ENCODE peak calls at places on chromosomes 11 and 22, in six cellular contexts. One of them, this sample, is unnamed.

GRCh38 chr22:30159561-30160353 is 79.5 kb downstream of the HORMAD2 start:
- DNase-seq in epithelial cell of esophagus: peak
- DNase-seq in iris pigment epithelial cell: peak
- DNase-seq in RWPE1: peak
- DNase-seq in neural crest cell: no peak
- DNase-seq in foreskin fibroblast: peak
- DNase-seq in this sample: peak

GRCh38 chr11:119605137-119605675 is 123.8 kb downstream of the NECTIN1 start:
- DNase-seq in epithelial cell of esophagus: no peak
- DNase-seq in iris pigment epithelial cell: no peak
- DNase-seq in RWPE1: no peak
- DNase-seq in neural crest cell: no peak
- DNase-seq in foreskin fibroblast: no peak
- DNase-seq in this sample: no peak

GRCh38 chr11:5380740-5381342 is 2.8 kb upstream of the OR51M1 start:
- DNase-seq in epithelial cell of esophagus: peak
- DNase-seq in iris pigment epithelial cell: peak
- DNase-seq in RWPE1: peak
- DNase-seq in neural crest cell: peak
- DNase-seq in foreskin fibroblast: peak
- DNase-seq in this sample: peak

GRCh38 chr11:21654091-21654490 is 538.8 kb upstream of the ANO5 start:
- DNase-seq in epithelial cell of esophagus: no peak
- DNase-seq in iris pigment epithelial cell: no peak
- DNase-seq in RWPE1: no peak
- DNase-seq in neural crest cell: no peak
- DNase-seq in foreskin fibroblast: no peak
- DNase-seq in this sample: no peak

GRCh38 chr22:23400286-23400981 is 179.7 kb downstream of the IGLL1 start:
- DNase-seq in epithelial cell of esophagus: no peak
- DNase-seq in iris pigment epithelial cell: no peak
- DNase-seq in RWPE1: no peak
- DNase-seq in neural crest cell: no peak
- DNase-seq in foreskin fibroblast: no peak
- DNase-seq in this sample: no peak

GRCh38 chr11:122663764-122664163 is 8.2 kb downstream of the UBASH3B start:
- DNase-seq in epithelial cell of esophagus: no peak
- DNase-seq in iris pigment epithelial cell: no peak
- DNase-seq in RWPE1: no peak
- DNase-seq in neural crest cell: no peak
- DNase-seq in foreskin fibroblast: no peak
- DNase-seq in this sample: peak

GRCh38 chr11:113778111-113778910 is 1.3 kb upstream of the CLDN25 start:
- DNase-seq in epithelial cell of esophagus: peak
- DNase-seq in iris pigment epithelial cell: peak
- DNase-seq in RWPE1: peak
- DNase-seq in neural crest cell: no peak
- DNase-seq in foreskin fibroblast: peak
- DNase-seq in this sample: peak

GRCh38 chr11:78641541-78641940 is 66.9 kb upstream of the NARS2 start:
- DNase-seq in epithelial cell of esophagus: no peak
- DNase-seq in iris pigment epithelial cell: no peak
- DNase-seq in RWPE1: no peak
- DNase-seq in neural crest cell: no peak
- DNase-seq in foreskin fibroblast: no peak
- DNase-seq in this sample: no peak

GRCh38 chr22:45344339-45344738 is 34.6 kb downstream of the FAM118A start:
- DNase-seq in epithelial cell of esophagus: no peak
- DNase-seq in iris pigment epithelial cell: peak
- DNase-seq in RWPE1: no peak
- DNase-seq in neural crest cell: no peak
- DNase-seq in foreskin fibroblast: no peak
- DNase-seq in this sample: no peak

GRCh38 chr11:65395961-65396530 is 9.6 kb downstream of the FRMD8 start:
- DNase-seq in epithelial cell of esophagus: no peak
- DNase-seq in iris pigment epithelial cell: no peak
- DNase-seq in RWPE1: no peak
- DNase-seq in neural crest cell: no peak
- DNase-seq in foreskin fibroblast: no peak
- DNase-seq in this sample: no peak

GRCh38 chr11:69523453-69523852 is 42.0 kb downstream of the LINC01488 start:
- DNase-seq in epithelial cell of esophagus: no peak
- DNase-seq in iris pigment epithelial cell: no peak
- DNase-seq in RWPE1: no peak
- DNase-seq in neural crest cell: no peak
- DNase-seq in foreskin fibroblast: no peak
- DNase-seq in this sample: no peak

GRCh38 chr11:18492888-18493287 is 33.9 kb downstream of the TSG101 start:
- DNase-seq in epithelial cell of esophagus: no peak
- DNase-seq in iris pigment epithelial cell: peak
- DNase-seq in RWPE1: no peak
- DNase-seq in neural crest cell: no peak
- DNase-seq in foreskin fibroblast: no peak
- DNase-seq in this sample: no peak

GRCh38 chr11:2781413-2782274 is 81.8 kb upstream of the KCNQ1OT1 start:
- DNase-seq in epithelial cell of esophagus: no peak
- DNase-seq in iris pigment epithelial cell: peak
- DNase-seq in RWPE1: no peak
- DNase-seq in neural crest cell: peak
- DNase-seq in foreskin fibroblast: no peak
- DNase-seq in this sample: no peak

GRCh38 chr11:103644676-103645075 is 391.8 kb upstream of the DDI1 start:
- DNase-seq in epithelial cell of esophagus: no peak
- DNase-seq in iris pigment epithelial cell: no peak
- DNase-seq in RWPE1: no peak
- DNase-seq in neural crest cell: no peak
- DNase-seq in foreskin fibroblast: no peak
- DNase-seq in this sample: no peak

GRCh38 chr11:42243370-42243769 is 783.9 kb upstream of the LRRC4C start:
- DNase-seq in epithelial cell of esophagus: no peak
- DNase-seq in iris pigment epithelial cell: no peak
- DNase-seq in RWPE1: no peak
- DNase-seq in neural crest cell: no peak
- DNase-seq in foreskin fibroblast: no peak
- DNase-seq in this sample: no peak

GRCh38 chr11:44264761-44265160 is 45.2 kb downstream of the ALX4 start:
- DNase-seq in epithelial cell of esophagus: no peak
- DNase-seq in iris pigment epithelial cell: no peak
- DNase-seq in RWPE1: no peak
- DNase-seq in neural crest cell: no peak
- DNase-seq in foreskin fibroblast: no peak
- DNase-seq in this sample: no peak

GRCh38 chr11:36455658-36456111 is 54.4 kb downstream of the TRAF6 start:
- DNase-seq in epithelial cell of esophagus: peak
- DNase-seq in iris pigment epithelial cell: peak
- DNase-seq in RWPE1: peak
- DNase-seq in neural crest cell: peak
- DNase-seq in foreskin fibroblast: peak
- DNase-seq in this sample: peak

GRCh38 chr11:86814775-86815174 is 14.4 kb downstream of the PRSS23 start:
- DNase-seq in epithelial cell of esophagus: peak
- DNase-seq in iris pigment epithelial cell: peak
- DNase-seq in RWPE1: no peak
- DNase-seq in neural crest cell: no peak
- DNase-seq in foreskin fibroblast: peak
- DNase-seq in this sample: no peak

GRCh38 chr11:122020902-122021301 is 95.1 kb downstream of the BLID start:
- DNase-seq in epithelial cell of esophagus: no peak
- DNase-seq in iris pigment epithelial cell: no peak
- DNase-seq in RWPE1: peak
- DNase-seq in neural crest cell: no peak
- DNase-seq in foreskin fibroblast: no peak
- DNase-seq in this sample: no peak

GRCh38 chr11:112320668-112321067 is 60.0 kb upstream of the PLET1 start:
- DNase-seq in epithelial cell of esophagus: peak
- DNase-seq in iris pigment epithelial cell: peak
- DNase-seq in RWPE1: peak
- DNase-seq in neural crest cell: no peak
- DNase-seq in foreskin fibroblast: peak
- DNase-seq in this sample: no peak

GRCh38 chr11:3080104-3080503 is 22.9 kb upstream of the CARS1 start:
- DNase-seq in epithelial cell of esophagus: no peak
- DNase-seq in iris pigment epithelial cell: peak
- DNase-seq in RWPE1: no peak
- DNase-seq in neural crest cell: no peak
- DNase-seq in foreskin fibroblast: no peak
- DNase-seq in this sample: no peak

GRCh38 chr11:117217685-117218084 is 14.2 kb downstream of the PCSK7 start:
- DNase-seq in epithelial cell of esophagus: no peak
- DNase-seq in iris pigment epithelial cell: no peak
- DNase-seq in RWPE1: no peak
- DNase-seq in neural crest cell: no peak
- DNase-seq in foreskin fibroblast: no peak
- DNase-seq in this sample: no peak

GRCh38 chr11:70399681-70400112 is 1.4 kb downstream of the CTTN start:
- DNase-seq in epithelial cell of esophagus: peak
- DNase-seq in iris pigment epithelial cell: peak
- DNase-seq in RWPE1: peak
- DNase-seq in neural crest cell: no peak
- DNase-seq in foreskin fibroblast: peak
- DNase-seq in this sample: peak

GRCh38 chr22:25900880-25901279 is 158.9 kb downstream of the MYO18B start:
- DNase-seq in epithelial cell of esophagus: no peak
- DNase-seq in iris pigment epithelial cell: no peak
- DNase-seq in RWPE1: no peak
- DNase-seq in neural crest cell: no peak
- DNase-seq in foreskin fibroblast: no peak
- DNase-seq in this sample: no peak